ENCODE peak calls at places on chromosomes 12 and 14, in four cellular contexts. One of them, this sample, is unnamed.

GRCh38 chr12:8817856-8818255 is 4.6 kb upstream of the A2ML1 start:
- DNase-seq in heart right ventricle: no peak
- DNase-seq in NCI-H1436: no peak
- DNase-seq in esophagus squamous epithelium: no peak
- DNase-seq in this sample: no peak

GRCh38 chr14:99041141-99041819 is 230.7 kb downstream of the BCL11B start:
- DNase-seq in heart right ventricle: no peak
- DNase-seq in NCI-H1436: no peak
- DNase-seq in esophagus squamous epithelium: no peak
- DNase-seq in this sample: no peak

GRCh38 chr12:104360157-104360556 is 56.6 kb downstream of the EID3 start:
- DNase-seq in heart right ventricle: no peak
- DNase-seq in NCI-H1436: no peak
- DNase-seq in esophagus squamous epithelium: no peak
- DNase-seq in this sample: no peak

GRCh38 chr12:77830502-77830901 is at the start of gene NAV3:
- DNase-seq in heart right ventricle: peak; percentile 8
- DNase-seq in NCI-H1436: no peak
- DNase-seq in esophagus squamous epithelium: no peak
- DNase-seq in this sample: no peak

GRCh38 chr14:58354817-58355216 is 40.9 kb upstream of the TOMM20L start:
- DNase-seq in heart right ventricle: no peak
- DNase-seq in NCI-H1436: no peak
- DNase-seq in esophagus squamous epithelium: no peak
- DNase-seq in this sample: no peak

GRCh38 chr12:10018390-10018789 is 8.0 kb downstream of the CLEC12B start:
- DNase-seq in heart right ventricle: no peak
- DNase-seq in NCI-H1436: no peak
- DNase-seq in esophagus squamous epithelium: no peak
- DNase-seq in this sample: no peak

GRCh38 chr12:67968316-67968715 is 20.9 kb upstream of the IFNG-AS1 start:
- DNase-seq in heart right ventricle: no peak
- DNase-seq in NCI-H1436: no peak
- DNase-seq in esophagus squamous epithelium: no peak
- DNase-seq in this sample: no peak

GRCh38 chr12:77362871-77363270 is 297.5 kb upstream of the E2F7 start:
- DNase-seq in heart right ventricle: no peak
- DNase-seq in NCI-H1436: no peak
- DNase-seq in esophagus squamous epithelium: no peak
- DNase-seq in this sample: no peak

GRCh38 chr14:68448379-68448778 is 344.5 kb downstream of the ZFP36L1 start:
- DNase-seq in heart right ventricle: no peak
- DNase-seq in NCI-H1436: no peak
- DNase-seq in esophagus squamous epithelium: no peak
- DNase-seq in this sample: no peak

GRCh38 chr14:46048127-46048526 is 603.5 kb downstream of the RPL10L start:
- DNase-seq in heart right ventricle: no peak
- DNase-seq in NCI-H1436: no peak
- DNase-seq in esophagus squamous epithelium: no peak
- DNase-seq in this sample: no peak

GRCh38 chr12:20410746-20411145 is 42.4 kb downstream of the PDE3A start:
- DNase-seq in heart right ventricle: no peak
- DNase-seq in NCI-H1436: no peak
- DNase-seq in esophagus squamous epithelium: no peak
- DNase-seq in this sample: no peak

GRCh38 chr12:103930787-103931536 is 752 bp downstream of the HSP90B1 start:
- DNase-seq in heart right ventricle: peak; percentile 47
- DNase-seq in NCI-H1436: no peak
- DNase-seq in esophagus squamous epithelium: no peak
- DNase-seq in this sample: no peak

GRCh38 chr14:62796431-62796830 is 248.8 kb downstream of the KCNH5 start:
- DNase-seq in heart right ventricle: no peak
- DNase-seq in NCI-H1436: no peak
- DNase-seq in esophagus squamous epithelium: no peak
- DNase-seq in this sample: no peak

GRCh38 chr14:38994721-38995120 is 108.3 kb downstream of the SEC23A start:
- DNase-seq in heart right ventricle: no peak
- DNase-seq in NCI-H1436: no peak
- DNase-seq in esophagus squamous epithelium: no peak
- DNase-seq in this sample: no peak

GRCh38 chr12:56230449-56231183 is 765 bp downstream of the SLC39A5 start:
- DNase-seq in heart right ventricle: no peak
- DNase-seq in NCI-H1436: no peak
- DNase-seq in esophagus squamous epithelium: no peak
- DNase-seq in this sample: no peak

GRCh38 chr12:70733385-70733784 is 96.2 kb upstream of the PTPRB start:
- DNase-seq in heart right ventricle: peak; percentile 32
- DNase-seq in NCI-H1436: peak; percentile 52
- DNase-seq in esophagus squamous epithelium: no peak
- DNase-seq in this sample: no peak

GRCh38 chr12:122473543-122474323 is 27.0 kb downstream of the ZCCHC8 start:
- DNase-seq in heart right ventricle: no peak
- DNase-seq in NCI-H1436: no peak
- DNase-seq in esophagus squamous epithelium: no peak
- DNase-seq in this sample: peak; percentile 54

GRCh38 chr12:127398026-127398715 is 868.8 kb upstream of the TMEM132C start:
- DNase-seq in heart right ventricle: no peak
- DNase-seq in NCI-H1436: no peak
- DNase-seq in esophagus squamous epithelium: no peak
- DNase-seq in this sample: no peak

GRCh38 chr12:60201891-60202290 is 606.1 kb downstream of the SLC16A7 start:
- DNase-seq in heart right ventricle: no peak
- DNase-seq in NCI-H1436: no peak
- DNase-seq in esophagus squamous epithelium: no peak
- DNase-seq in this sample: no peak

GRCh38 chr14:58129208-58129607 is 22.8 kb downstream of the ARMH4 start:
- DNase-seq in heart right ventricle: no peak
- DNase-seq in NCI-H1436: no peak
- DNase-seq in esophagus squamous epithelium: no peak
- DNase-seq in this sample: no peak

GRCh38 chr14:30349515-30349914 is 209.4 kb upstream of the G2E3 start:
- DNase-seq in heart right ventricle: no peak
- DNase-seq in NCI-H1436: no peak
- DNase-seq in esophagus squamous epithelium: no peak
- DNase-seq in this sample: no peak

GRCh38 chr14:36194645-36195044 is 18.1 kb upstream of the PTCSC3 start:
- DNase-seq in heart right ventricle: no peak
- DNase-seq in NCI-H1436: peak; percentile 87
- DNase-seq in esophagus squamous epithelium: no peak
- DNase-seq in this sample: no peak

GRCh38 chr12:46269429-46270241 is 792 bp upstream of the SLC38A1 start:
- DNase-seq in heart right ventricle: no peak
- DNase-seq in NCI-H1436: peak; percentile 35
- DNase-seq in esophagus squamous epithelium: no peak
- DNase-seq in this sample: no peak

GRCh38 chr12:77065361-77066204 is at the start of gene E2F7:
- DNase-seq in heart right ventricle: peak; percentile 87
- DNase-seq in NCI-H1436: peak; percentile 94
- DNase-seq in esophagus squamous epithelium: peak; percentile 11
- DNase-seq in this sample: peak; percentile 85

GRCh38 chr14:84234281-84234680 is 1295.7 kb upstream of the FLRT2 start:
- DNase-seq in heart right ventricle: no peak
- DNase-seq in NCI-H1436: no peak
- DNase-seq in esophagus squamous epithelium: no peak
- DNase-seq in this sample: no peak

GRCh38 chr12:53221203-53222076 is 10.6 kb downstream of the RARG start:
- DNase-seq in heart right ventricle: peak; percentile 76
- DNase-seq in NCI-H1436: no peak
- DNase-seq in esophagus squamous epithelium: no peak
- DNase-seq in this sample: no peak

GRCh38 chr12:30847259-30847658 is 79.3 kb upstream of the TSPAN11 start:
- DNase-seq in heart right ventricle: no peak
- DNase-seq in NCI-H1436: peak; percentile 61
- DNase-seq in esophagus squamous epithelium: no peak
- DNase-seq in this sample: no peak

GRCh38 chr12:92144631-92145480 is 790 bp downstream of the BTG1 start:
- DNase-seq in heart right ventricle: peak; percentile 57
- DNase-seq in NCI-H1436: peak; percentile 23
- DNase-seq in esophagus squamous epithelium: no peak
- DNase-seq in this sample: peak; percentile 78

GRCh38 chr12:42238240-42239140 is at the start of gene YAF2:
- DNase-seq in heart right ventricle: peak; percentile 90
- DNase-seq in NCI-H1436: peak; percentile 84
- DNase-seq in esophagus squamous epithelium: peak; percentile 22
- DNase-seq in this sample: peak; percentile 91

GRCh38 chr14:95597784-95598204 is 62.9 kb downstream of the GLRX5 start:
- DNase-seq in heart right ventricle: no peak
- DNase-seq in NCI-H1436: peak; percentile 60
- DNase-seq in esophagus squamous epithelium: no peak
- DNase-seq in this sample: no peak

GRCh38 chr12:87779858-87780498 is 249.2 kb downstream of the C12orf50 start:
- DNase-seq in heart right ventricle: no peak
- DNase-seq in NCI-H1436: no peak
- DNase-seq in esophagus squamous epithelium: no peak
- DNase-seq in this sample: no peak

GRCh38 chr14:38618514-38618913 is 362.6 kb upstream of the CLEC14A start:
- DNase-seq in heart right ventricle: no peak
- DNase-seq in NCI-H1436: no peak
- DNase-seq in esophagus squamous epithelium: no peak
- DNase-seq in this sample: no peak

GRCh38 chr12:95506707-95507523 is 33.0 kb downstream of the METAP2 start:
- DNase-seq in heart right ventricle: no peak
- DNase-seq in NCI-H1436: no peak
- DNase-seq in esophagus squamous epithelium: no peak
- DNase-seq in this sample: no peak

GRCh38 chr12:90978117-90978770 is 23.3 kb upstream of the CCER1 start:
- DNase-seq in heart right ventricle: peak; percentile 15
- DNase-seq in NCI-H1436: no peak
- DNase-seq in esophagus squamous epithelium: no peak
- DNase-seq in this sample: no peak

GRCh38 chr12:107845980-107846659 is 71.6 kb downstream of the ASCL4 start:
- DNase-seq in heart right ventricle: no peak
- DNase-seq in NCI-H1436: no peak
- DNase-seq in esophagus squamous epithelium: no peak
- DNase-seq in this sample: no peak

GRCh38 chr12:122886851-122887816 is 8.8 kb downstream of the VPS37B start:
- DNase-seq in heart right ventricle: no peak
- DNase-seq in NCI-H1436: no peak
- DNase-seq in esophagus squamous epithelium: no peak
- DNase-seq in this sample: no peak

GRCh38 chr14:45287609-45288008 is 34.6 kb upstream of the MIS18BP1 start:
- DNase-seq in heart right ventricle: no peak
- DNase-seq in NCI-H1436: no peak
- DNase-seq in esophagus squamous epithelium: no peak
- DNase-seq in this sample: no peak

GRCh38 chr14:89078021-89078676 is 253.7 kb downstream of the TTC8 start:
- DNase-seq in heart right ventricle: no peak
- DNase-seq in NCI-H1436: no peak
- DNase-seq in esophagus squamous epithelium: no peak
- DNase-seq in this sample: no peak